ENCODE peak calls at places on chromosomes 13 and 19, in six cellular contexts. One of them, this sample, is unnamed.

GRCh38 chr19:45515807-45516401 is 8.6 kb downstream of the VASP start:
- DNase-seq in stimulated activated CD8-positive, alpha-beta memory T cell treated with anti-CD3 and anti-CD28 coated beads, Interleukin-2, amount 100 ng/mL, for 1 hour: no peak
- DNase-seq in activated CD4-positive, alpha-beta T cell treated with anti-CD3 and anti-CD28 coated beads for 24 hours: no peak
- DNase-seq in LHCN-M2: no peak
- DNase-seq in kidney glomerular epithelial cell: no peak
- DNase-seq in iris pigment epithelial cell: no peak
- DNase-seq in this sample: no peak

GRCh38 chr13:73417012-73417615 is 358.3 kb downstream of the KLF5 start:
- DNase-seq in stimulated activated CD8-positive, alpha-beta memory T cell treated with anti-CD3 and anti-CD28 coated beads, Interleukin-2, amount 100 ng/mL, for 1 hour: no peak
- DNase-seq in activated CD4-positive, alpha-beta T cell treated with anti-CD3 and anti-CD28 coated beads for 24 hours: no peak
- DNase-seq in iris pigment epithelial cell: peak; percentile 19
- DNase-seq in kidney glomerular epithelial cell: peak; percentile 8
- DNase-seq in LHCN-M2: peak; percentile 22
- DNase-seq in this sample: no peak

GRCh38 chr13:99426426-99426825 is 74.8 kb upstream of the TM9SF2 start:
- DNase-seq in LHCN-M2: no peak
- DNase-seq in kidney glomerular epithelial cell: no peak
- DNase-seq in activated CD4-positive, alpha-beta T cell treated with anti-CD3 and anti-CD28 coated beads for 24 hours: no peak
- DNase-seq in stimulated activated CD8-positive, alpha-beta memory T cell treated with anti-CD3 and anti-CD28 coated beads, Interleukin-2, amount 100 ng/mL, for 1 hour: no peak
- DNase-seq in iris pigment epithelial cell: no peak
- DNase-seq in this sample: no peak

GRCh38 chr19:5828661-5829566 is 10.6 kb downstream of the FUT6 start:
- DNase-seq in stimulated activated CD8-positive, alpha-beta memory T cell treated with anti-CD3 and anti-CD28 coated beads, Interleukin-2, amount 100 ng/mL, for 1 hour: no peak
- DNase-seq in activated CD4-positive, alpha-beta T cell treated with anti-CD3 and anti-CD28 coated beads for 24 hours: no peak
- DNase-seq in kidney glomerular epithelial cell: no peak
- DNase-seq in LHCN-M2: no peak
- DNase-seq in iris pigment epithelial cell: peak; percentile 10
- DNase-seq in this sample: no peak

GRCh38 chr13:91126806-91127205 is 220.7 kb upstream of the MIR17HG start:
- DNase-seq in activated CD4-positive, alpha-beta T cell treated with anti-CD3 and anti-CD28 coated beads for 24 hours: no peak
- DNase-seq in stimulated activated CD8-positive, alpha-beta memory T cell treated with anti-CD3 and anti-CD28 coated beads, Interleukin-2, amount 100 ng/mL, for 1 hour: no peak
- DNase-seq in iris pigment epithelial cell: no peak
- DNase-seq in kidney glomerular epithelial cell: no peak
- DNase-seq in LHCN-M2: no peak
- DNase-seq in this sample: no peak

GRCh38 chr13:75685239-75685697 is 49.1 kb downstream of the LMO7 start:
- DNase-seq in LHCN-M2: peak; percentile 90
- DNase-seq in iris pigment epithelial cell: peak; percentile 94
- DNase-seq in activated CD4-positive, alpha-beta T cell treated with anti-CD3 and anti-CD28 coated beads for 24 hours: no peak
- DNase-seq in kidney glomerular epithelial cell: peak; percentile 74
- DNase-seq in stimulated activated CD8-positive, alpha-beta memory T cell treated with anti-CD3 and anti-CD28 coated beads, Interleukin-2, amount 100 ng/mL, for 1 hour: no peak
- DNase-seq in this sample: no peak

GRCh38 chr19:51777570-51778460 is 16.8 kb downstream of the FPR2 start:
- DNase-seq in stimulated activated CD8-positive, alpha-beta memory T cell treated with anti-CD3 and anti-CD28 coated beads, Interleukin-2, amount 100 ng/mL, for 1 hour: no peak
- DNase-seq in iris pigment epithelial cell: peak; percentile 84
- DNase-seq in kidney glomerular epithelial cell: peak; percentile 36
- DNase-seq in LHCN-M2: peak; percentile 80
- DNase-seq in activated CD4-positive, alpha-beta T cell treated with anti-CD3 and anti-CD28 coated beads for 24 hours: peak; percentile 31
- DNase-seq in this sample: no peak

GRCh38 chr13:101065314-101065713 is 351.0 kb downstream of the NALCN start:
- DNase-seq in LHCN-M2: no peak
- DNase-seq in kidney glomerular epithelial cell: no peak
- DNase-seq in stimulated activated CD8-positive, alpha-beta memory T cell treated with anti-CD3 and anti-CD28 coated beads, Interleukin-2, amount 100 ng/mL, for 1 hour: no peak
- DNase-seq in activated CD4-positive, alpha-beta T cell treated with anti-CD3 and anti-CD28 coated beads for 24 hours: no peak
- DNase-seq in iris pigment epithelial cell: no peak
- DNase-seq in this sample: no peak

This sample was measured in T-helper 2 cell.